ENCODE peak calls at places on chromosomes 6 and 20, in ten cellular contexts. N, I, V, S, P, J, G, C, O and H are unnamed samples.
A peak's percentile ranks its signal among the peaks of the same experiment; 100 is the strongest.

GRCh38 chr6:129281173-129281796 is 398.3 kb downstream of the LAMA2 start:
- DNase-seq in N (no peak), S (no peak), P (no peak), C (no peak), I (no peak), O (no peak), J (no peak), V (no peak), G (no peak), H (no peak)

GRCh38 chr6:167485186-167485978 is 160.5 kb downstream of the TTLL2 start:
- DNase-seq in C (no peak), N (no peak), J (no peak), V (no peak), G (no peak), I (peak; percentile 0), O (no peak), P (no peak), S (peak; percentile 14), H (no peak)

GRCh38 chr6:76852776-76853175 is 610.5 kb downstream of the HTR1B start:
- DNase-seq in C (no peak), J (peak; percentile 26), N (peak; percentile 0), V (peak; percentile 48), I (no peak), S (peak; percentile 12), P (no peak), G (no peak), O (no peak), H (no peak)

GRCh38 chr6:161038229-161039003 is 46.8 kb downstream of the MAP3K4 start:
- DNase-seq in C (peak; percentile 94), V (peak; percentile 97), J (peak; percentile 96), G (peak; percentile 24), P (no peak), N (peak; percentile 68), O (no peak), S (peak; percentile 100), I (peak; percentile 92), H (peak; percentile 67)

GRCh38 chr6:293185-294174 is 1.2 kb downstream of the DUSP22 start:
- DNase-seq in J (no peak), G (no peak), S (peak; percentile 30), C (no peak), P (no peak), O (peak; percentile 77), I (peak; percentile 23), N (peak; percentile 92), V (peak; percentile 44), H (no peak)

GRCh38 chr6:37979392-37980221 is 160.1 kb downstream of the ZFAND3 start:
- DNase-seq in G (no peak), S (no peak), P (no peak), N (no peak), C (no peak), O (no peak), J (no peak), I (no peak), V (peak; percentile 76), H (no peak)

GRCh38 chr6:141309295-141309694 is 823.4 kb upstream of the GJE1 start:
- DNase-seq in J (no peak), I (peak; percentile 9), S (peak; percentile 44), N (no peak), G (no peak), P (no peak), V (no peak), C (no peak), O (no peak), H (no peak)

GRCh38 chr6:105994522-105995402 is 91.4 kb upstream of the PRDM1 start:
- DNase-seq in O (peak; percentile 68), V (peak; percentile 57), C (peak; percentile 75), N (peak; percentile 91), J (peak; percentile 78), P (peak; percentile 57), S (peak; percentile 79), I (peak; percentile 80), G (peak; percentile 41), H (peak; percentile 35)

GRCh38 chr20:34516874-34517542 is 786 bp downstream of the DYNLRB1 start:
- DNase-seq in G (no peak), O (no peak), C (no peak), V (peak; percentile 17), N (no peak), I (peak; percentile 3), S (no peak), P (no peak), J (no peak), H (no peak)

GRCh38 chr20:5181955-5182354 is 55.1 kb downstream of the CDS2 start:
- DNase-seq in S (peak; percentile 84), V (no peak), I (peak; percentile 79), G (no peak), O (no peak), N (peak; percentile 37), J (peak; percentile 80), C (peak; percentile 72), P (no peak), H (no peak)

GRCh38 chr6:41728073-41728936 is 7.1 kb downstream of the TFEB start:
- DNase-seq in P (peak; percentile 59), I (no peak), S (no peak), N (peak; percentile 34), O (no peak), J (no peak), V (no peak), C (no peak), G (no peak), H (no peak)

GRCh38 chr20:47606414-47607207 is 104.9 kb downstream of the NCOA3 start:
- DNase-seq in V (no peak), O (no peak), C (no peak), S (no peak), N (peak; percentile 23), G (no peak), J (no peak), I (no peak), P (no peak), H (no peak)

GRCh38 chr20:18032977-18033892 is 24.5 kb downstream of the OVOL2 start:
- DNase-seq in O (no peak), V (no peak), J (peak; percentile 4), S (no peak), G (no peak), I (no peak), N (no peak), C (no peak), P (no peak), H (no peak)

GRCh38 chr6:7106752-7107577 is 796 bp upstream of the RREB1 start:
- DNase-seq in P (no peak), N (peak; percentile 91), C (peak; percentile 37), I (no peak), G (peak; percentile 43), J (peak; percentile 16), O (no peak), S (no peak), V (no peak), H (no peak)

GRCh38 chr20:59165794-59166709 is 2.4 kb downstream of the ZNF831 start:
- DNase-seq in C (no peak), V (no peak), P (no peak), N (no peak), O (peak; percentile 18), G (no peak), S (no peak), J (no peak), I (no peak), H (no peak)

DNA sequence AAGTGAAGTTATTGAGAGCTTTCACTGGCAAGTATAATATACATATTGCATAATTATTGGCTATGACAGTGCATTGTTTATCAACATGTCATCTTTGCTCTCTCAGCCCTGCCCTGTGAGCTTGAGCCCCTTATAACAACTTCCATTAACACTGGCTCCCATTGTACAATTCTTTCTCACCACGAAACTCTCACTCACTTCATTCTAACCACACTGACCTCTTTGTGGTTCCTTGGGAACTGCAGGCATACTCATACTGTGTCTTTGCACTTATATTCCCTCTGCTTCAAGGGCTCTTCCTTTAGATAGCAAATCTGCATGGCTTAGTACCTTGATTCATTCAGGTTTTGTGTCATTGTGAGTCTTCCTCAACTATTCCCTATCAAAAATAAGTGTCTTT is 411.8 kb downstream of the CDKAL1 start:
- DNase-seq in J (peak; percentile 53), G (no peak), V (no peak), N (peak; percentile 72), S (peak; percentile 68), O (no peak), I (peak; percentile 61), C (peak; percentile 4), P (no peak), H (no peak)
- TF ChIP-seq CTCF in J (peak; percentile 14), G (no peak), V (no peak), N (peak; percentile 34), S (peak; percentile 26), O (no peak), I (peak; percentile 41), C (peak; percentile 18), P (no peak), H (peak; percentile 3)

GRCh38 chr20:38804243-38804642 is 1.3 kb upstream of the PPP1R16B start:
- DNase-seq in N (no peak), C (no peak), J (no peak), P (no peak), V (no peak), I (no peak), O (no peak), S (no peak), G (no peak), H (no peak)

GRCh38 chr20:38804682-38805501 is 605 bp upstream of the PPP1R16B start:
- DNase-seq in N (no peak), O (no peak), G (no peak), C (no peak), S (no peak), V (no peak), I (no peak), J (no peak), P (peak; percentile 43), H (no peak)

GRCh38 chr20:38806855-38807655 is 1.6 kb downstream of the PPP1R16B start:
- DNase-seq in V (no peak), C (no peak), I (no peak), G (no peak), N (peak; percentile 72), S (no peak), J (no peak), O (no peak), P (no peak), H (no peak)

GRCh38 chr20:38805502-38805957 is at the start of gene PPP1R16B:
- DNase-seq in G (peak; percentile 58), I (no peak), P (peak; percentile 50), J (no peak), O (no peak), C (no peak), S (no peak), N (no peak), V (no peak), H (no peak)

GRCh38 chr20:38805958-38806854 is 709 bp downstream of the PPP1R16B start:
- DNase-seq in G (peak; percentile 18), J (no peak), V (no peak), C (no peak), P (no peak), I (no peak), O (no peak), N (no peak), S (no peak), H (no peak)
- TF ChIP-seq CTCF in G (no peak), J (no peak), V (no peak), C (no peak), P (no peak), I (no peak), O (no peak), N (no peak), S (no peak), H (no peak)

GRCh38 chr6:44858998-44859397 is 469.1 kb upstream of the RUNX2 start:
- DNase-seq in P (no peak), C (no peak), V (no peak), J (no peak), S (peak; percentile 22), I (peak; percentile 5), G (no peak), O (no peak), N (no peak), H (no peak)
- TF ChIP-seq CTCF in P (no peak), C (no peak), V (no peak), J (no peak), S (no peak), I (no peak), G (no peak), O (no peak), N (no peak), H (no peak)

GRCh38 chr6:134537146-134537555 is 219.2 kb upstream of the SGK1 start:
- DNase-seq in C (peak; percentile 97), O (no peak), P (no peak), V (peak; percentile 100), N (peak; percentile 91), I (peak; percentile 73), G (no peak), S (peak; percentile 96), J (peak; percentile 97), H (peak; percentile 44)
- TF ChIP-seq CTCF in C (no peak), O (no peak), P (no peak), V (no peak), N (peak; percentile 21), I (no peak), G (no peak), S (no peak), J (peak; percentile 33), H (no peak)